ENCODE peak calls at places on chromosomes 5 and 9, in nine cellular contexts. T is CD4-positive, alpha-beta memory T cell; W is sigmoid colon; F is body of pancreas; G is colonic mucosa; U is transverse colon; Q is esophagus squamous epithelium; B is mammary epithelial cell; Y is tibial artery. J is an unnamed sample. For H3K27me3, the result is how much of the 10 kb centered on the place peaks cover.

GRCh38 chr5:166562246-166562645 is 1729.2 kb upstream of the WWC1 start:
- DNase-seq in T (no peak), W (no peak), F (no peak), G (no peak), U (no peak), Q (no peak), B (no peak), Y (no peak), J (no peak)

GRCh38 chr9:3342159-3342777 is 183.5 kb downstream of the RFX3 start:
- DNase-seq in T (no peak), W (no peak), F (no peak), G (no peak), U (no peak), Q (no peak), B (peak), Y (no peak), J (no peak)

GRCh38 chr5:220008-220407 is 1.9 kb downstream of the SDHA start:
- DNase-seq in T (peak), W (no peak), F (no peak), G (no peak), U (no peak), Q (no peak), B (no peak), Y (no peak), J (no peak)

GRCh38 chr5:74155501-74155900 is 485.0 kb downstream of the ENC1 start:
- DNase-seq in T (no peak), W (no peak), F (no peak), G (no peak), U (no peak), Q (no peak), B (no peak), Y (no peak), J (no peak)

GRCh38 chr9:112404367-112404979 is 24.6 kb downstream of the HSDL2 start:
- DNase-seq in T (no peak), W (no peak), F (no peak), G (no peak), U (no peak), Q (no peak), B (no peak), Y (no peak), J (peak)

GRCh38 chr5:138230261-138230660 is 17.1 kb upstream of the CDC23 start:
- DNase-seq in T (no peak), W (no peak), F (no peak), G (no peak), U (no peak), Q (no peak), B (no peak), Y (peak), J (no peak)

GRCh38 chr5:88551724-88552345 is 283.2 kb upstream of the TMEM161B start:
- DNase-seq in T (no peak), W (no peak), F (no peak), G (no peak), U (no peak), Q (no peak), B (no peak), Y (no peak), J (no peak)

GRCh38 chr5:126976520-126977172 is 53.7 kb downstream of the MARCHF3 start:
- DNase-seq in T (no peak), W (no peak), F (no peak), G (no peak), U (no peak), Q (no peak), B (no peak), Y (no peak), J (no peak)

GRCh38 chr5:29197636-29198035 is 1995.8 kb upstream of the CDH6 start:
- DNase-seq in T (no peak), W (no peak), F (no peak), G (no peak), U (no peak), Q (no peak), B (no peak), Y (no peak), J (no peak)

GRCh38 chr9:106420511-106420944 is 442.4 kb upstream of the ZNF462 start:
- DNase-seq in T (no peak), W (no peak), F (no peak), G (no peak), U (no peak), Q (no peak), B (peak), Y (no peak), J (no peak)

GRCh38 chr5:113985505-113985904 is 376.4 kb upstream of the KCNN2 start:
- DNase-seq in T (no peak), W (no peak), F (no peak), G (no peak), U (no peak), Q (no peak), B (no peak), Y (no peak), J (no peak)

GRCh38 chr9:34547960-34548603 is 25.3 kb upstream of the ENHO start:
- DNase-seq in T (peak), W (peak), F (peak), G (peak), U (peak), Q (no peak), B (peak), Y (peak), J (peak)

GRCh38 chr5:143106175-143106574 is 297.3 kb downstream of the NR3C1 start:
- DNase-seq in T (no peak), W (no peak), F (peak), G (peak), U (no peak), Q (no peak), B (peak), Y (no peak), J (no peak)

GRCh38 chr9:91809581-91810285 is 140.3 kb downstream of the ROR2 start:
- DNase-seq in T (no peak), W (peak), F (no peak), G (no peak), U (no peak), Q (no peak), B (peak), Y (no peak), J (no peak)

GRCh38 chr9:134372621-134373267 is 46.5 kb downstream of the RXRA start:
- DNase-seq in T (no peak), W (peak), F (no peak), G (no peak), U (peak), Q (no peak), B (no peak), Y (peak), J (peak)

GRCh38 chr5:35470866-35471265 is 146.8 kb upstream of the SPEF2 start:
- DNase-seq in T (no peak), W (no peak), F (no peak), G (no peak), U (no peak), Q (no peak), B (no peak), Y (no peak), J (no peak)

GRCh38 chr5:151298063-151298462 is 5.5 kb downstream of the SLC36A3 start:
- DNase-seq in T (no peak), W (no peak), F (peak), G (peak), U (no peak), Q (no peak), B (peak), Y (peak), J (peak)

GRCh38 chr5:81577091-81577490 is 173.8 kb downstream of the SSBP2 start:
- DNase-seq in T (no peak), W (no peak), F (no peak), G (no peak), U (no peak), Q (no peak), B (no peak), Y (no peak), J (no peak)

GRCh38 chr5:122323132-122323548 is 11.1 kb downstream of the SNCAIP start:
- DNase-seq in T (no peak), W (no peak), F (no peak), G (no peak), U (no peak), Q (no peak), B (no peak), Y (no peak), J (no peak)

GRCh38 chr5:40623480-40624420 is 56.0 kb upstream of the PTGER4 start:
- DNase-seq in T (peak), W (no peak), F (no peak), G (no peak), U (peak), Q (no peak), B (no peak), Y (no peak), J (no peak)

GRCh38 chr9:3576358-3576757 is 50.6 kb upstream of the RFX3 start:
- DNase-seq in T (no peak), W (no peak), F (no peak), G (no peak), U (no peak), Q (no peak), B (no peak), Y (peak), J (no peak)

GRCh38 chr5:56757077-56757476 is 58.3 kb upstream of the MAP3K1 start:
- DNase-seq in T (no peak), W (no peak), F (no peak), G (no peak), U (no peak), Q (no peak), B (peak), Y (no peak), J (no peak)

GRCh38 chr5:1526151-1526631 is 2.4 kb upstream of the LPCAT1 start:
- DNase-seq in T (no peak), W (peak), F (peak), G (no peak), U (peak), Q (no peak), B (no peak), Y (peak), J (peak)

GRCh38 chr9:115117999-115118470 is at the start of gene TNC:
- DNase-seq in T (no peak), W (peak), F (peak), G (peak), U (peak), Q (no peak), B (peak), Y (peak), J (peak)

GRCh38 chr5:77022511-77023417 is 7.4 kb upstream of the AGGF1 start:
- DNase-seq in T (no peak), W (no peak), F (no peak), G (no peak), U (no peak), Q (no peak), B (no peak), Y (no peak), J (no peak)

GRCh38 chr5:175657593-175658271 is at the start of gene HRH2:
- DNase-seq in T (peak), W (no peak), F (no peak), G (no peak), U (peak), Q (no peak), B (peak), Y (peak), J (no peak)

GRCh38 chr9:115134941-115135340 is 17.0 kb upstream of the TNC start:
- DNase-seq in T (no peak), W (no peak), F (no peak), G (no peak), U (no peak), Q (no peak), B (no peak), Y (no peak), J (no peak)

GRCh38 chr9:90034071-90034470 is 429.3 kb downstream of the GADD45G start:
- DNase-seq in T (no peak), W (no peak), F (no peak), G (no peak), U (no peak), Q (no peak), B (no peak), Y (no peak), J (no peak)

GRCh38 chr9:104774132-104774531 is 10.2 kb downstream of the NIPSNAP3B start:
- DNase-seq in T (no peak), W (no peak), F (no peak), G (no peak), U (no peak), Q (no peak), B (no peak), Y (no peak), J (no peak)
- H3K4me3 ChIP-seq in T (no peak), W (no peak), F (no peak), G (no peak), U (no peak), Q (no peak), B (no peak), Y (no peak), J (no peak)

GRCh38 chr5:112417931-112418358 is 1.1 kb downstream of the EPB41L4A start:
- DNase-seq in T (peak), W (no peak), F (peak), G (peak), U (peak), Q (no peak), B (peak), Y (peak), J (peak)

GRCh38 chr5:112418412-112419049 is 546 bp downstream of the EPB41L4A start:
- DNase-seq in T (no peak), W (no peak), F (no peak), G (peak), U (peak), Q (no peak), B (peak), Y (no peak), J (no peak)

GRCh38 chr5:112419050-112419595 is at the start of gene EPB41L4A:
- DNase-seq in T (no peak), W (no peak), F (peak), G (peak), U (peak), Q (no peak), B (peak), Y (no peak), J (no peak)

GRCh38 chr5:112419596-112420110 is 576 bp upstream of the EPB41L4A start:
- DNase-seq in T (no peak), W (peak), F (peak), G (peak), U (peak), Q (no peak), B (peak), Y (peak), J (peak)

DNA sequence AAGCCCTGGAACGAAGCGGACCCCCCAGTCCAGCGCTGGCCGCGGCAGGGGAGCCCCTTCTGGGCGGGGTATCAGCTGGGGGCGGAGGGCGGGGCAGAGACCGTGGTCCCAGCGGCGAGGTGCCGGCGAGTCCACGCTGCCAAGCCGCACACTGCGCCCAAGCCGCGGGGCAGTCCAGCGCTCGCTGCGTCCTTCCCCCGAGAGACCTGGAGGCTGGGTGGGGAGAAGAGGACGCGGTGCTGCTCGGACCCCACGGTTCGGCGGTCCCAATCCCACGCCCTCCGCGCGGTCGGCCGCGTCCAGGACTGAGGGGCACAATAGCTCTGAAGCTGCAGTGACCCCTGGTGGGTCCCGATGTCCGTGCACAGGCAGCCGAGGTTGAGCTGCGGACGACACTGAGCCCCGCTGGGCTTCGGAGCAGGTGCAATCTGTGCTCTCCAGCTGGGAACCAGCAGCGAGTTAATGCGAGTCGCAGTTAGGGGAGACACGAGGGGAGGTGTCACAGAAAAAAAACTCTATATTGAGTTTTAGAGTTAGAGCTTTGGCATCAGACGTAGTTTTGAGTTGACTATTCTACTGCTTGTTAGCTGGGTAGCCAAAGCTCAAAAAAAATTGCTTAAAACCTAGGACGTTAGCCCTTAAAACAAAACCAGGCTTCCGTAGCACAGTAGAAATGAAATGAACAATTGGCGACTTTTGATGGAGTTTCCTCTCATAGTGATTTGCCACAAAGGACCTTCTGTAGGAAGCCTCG is 1.2 kb upstream of the EPB41L4A start:
- DNase-seq in T (no peak), W (peak), F (peak), G (peak), U (peak), Q (peak), B (peak), Y (peak), J (peak)
- H3K27me3 ChIP-seq in T (under half), W (under half), F (under half), G (under half), U (under half), Q (under half), B (under half), Y (under half), J (under half)

GRCh38 chr9:110254500-110254899 is 1.8 kb downstream of the TXN start:
- DNase-seq in T (no peak), W (no peak), F (no peak), G (no peak), U (no peak), Q (no peak), B (no peak), Y (no peak), J (no peak)
- H3K4me3 ChIP-seq in T (no peak), W (peak), F (peak), G (peak), U (peak), Q (peak), B (peak), Y (peak), J (peak)

DNA sequence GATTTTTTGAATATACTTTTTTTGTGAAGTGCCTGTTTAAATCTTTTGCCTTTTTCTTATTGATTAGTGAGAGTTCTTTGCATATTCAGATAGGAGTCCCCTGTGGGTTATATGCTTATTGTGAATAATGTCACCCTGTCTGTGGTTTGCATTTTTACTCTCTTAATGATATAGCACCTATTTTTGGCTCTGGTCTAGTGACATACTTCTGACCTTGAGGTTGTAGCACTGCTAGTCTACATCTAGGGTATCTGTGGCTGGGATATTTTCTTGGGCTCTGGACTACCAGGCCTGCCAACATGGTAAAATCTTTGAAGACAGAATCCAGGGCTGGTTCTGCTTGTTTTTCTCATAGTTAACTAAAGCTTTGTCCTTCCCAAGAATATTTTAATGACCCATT is 13.5 kb upstream of the NKX2-5 start:
- DNase-seq in T (no peak), W (no peak), F (no peak), G (no peak), U (no peak), Q (no peak), B (no peak), Y (no peak), J (no peak)
- H3K27me3 ChIP-seq in T (under half), W (half or more), F (under half), G (half or more), U (half or more), Q (half or more), B (under half), Y (under half), J (under half)

GRCh38 chr5:124060010-124060409 is 548.0 kb downstream of the CSNK1G3 start:
- DNase-seq in T (no peak), W (no peak), F (no peak), G (no peak), U (no peak), Q (no peak), B (no peak), Y (no peak), J (no peak)
- H3K4me3 ChIP-seq in T (no peak), W (no peak), F (no peak), G (no peak), U (no peak), Q (no peak), B (no peak), Y (no peak), J (no peak)

DNA sequence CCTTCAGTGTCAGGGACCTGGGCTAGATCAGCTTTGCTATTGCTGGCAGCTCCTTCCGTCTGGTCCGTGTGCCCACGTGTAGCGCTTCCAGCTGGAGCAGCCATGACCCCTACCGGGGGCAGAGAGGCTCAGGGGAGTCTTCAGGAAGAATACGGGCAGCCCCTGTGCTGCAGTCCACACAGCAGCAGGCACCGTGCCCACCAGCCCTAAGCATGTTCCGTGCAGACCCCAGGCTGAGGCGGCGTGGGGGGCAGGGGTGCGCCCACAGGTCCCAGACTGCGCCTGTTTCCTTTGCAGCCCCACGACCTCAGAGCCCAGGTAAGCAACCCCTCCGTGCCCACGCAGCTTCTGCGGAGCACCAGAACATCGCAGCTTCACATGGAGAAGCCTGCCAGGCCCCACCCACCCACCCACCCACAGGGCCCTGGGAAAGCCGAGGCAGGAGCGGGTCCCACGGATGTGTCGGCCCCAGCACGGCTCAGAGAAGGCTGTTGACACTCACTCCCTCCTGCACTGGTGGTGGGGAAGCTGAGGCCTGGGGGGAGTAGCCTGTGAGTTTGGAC is 83.1 kb downstream of the KCNT1 start:
- DNase-seq in T (no peak), W (no peak), F (no peak), G (no peak), U (no peak), Q (no peak), B (no peak), Y (no peak), J (no peak)
- H3K27me3 ChIP-seq in T (under half), W (under half), F (under half), G (under half), U (under half), Q (half or more), B (under half), Y (under half), J (under half)

GRCh38 chr5:158877124-158877581 is 222.6 kb downstream of the EBF1 start:
- DNase-seq in T (no peak), W (no peak), F (no peak), G (no peak), U (no peak), Q (no peak), B (no peak), Y (no peak), J (no peak)

GRCh38 chr5:158874814-158875213 is 224.9 kb downstream of the EBF1 start:
- DNase-seq in T (no peak), W (no peak), F (no peak), G (no peak), U (no peak), Q (no peak), B (no peak), Y (no peak), J (no peak)

GRCh38 chr5:158874343-158874742 is 225.4 kb downstream of the EBF1 start:
- DNase-seq in T (no peak), W (no peak), F (no peak), G (no peak), U (no peak), Q (no peak), B (no peak), Y (no peak), J (no peak)

GRCh38 chr5:158876263-158876942 is 223.3 kb downstream of the EBF1 start:
- DNase-seq in T (no peak), W (no peak), F (no peak), G (no peak), U (no peak), Q (no peak), B (no peak), Y (no peak), J (no peak)

GRCh38 chr5:158875272-158875679 is 224.4 kb downstream of the EBF1 start:
- DNase-seq in T (peak), W (no peak), F (no peak), G (no peak), U (no peak), Q (no peak), B (no peak), Y (no peak), J (no peak)
- H3K4me3 ChIP-seq in T (peak), W (no peak), F (no peak), G (no peak), U (no peak), Q (no peak), B (no peak), Y (peak), J (no peak)

J was measured in lung.